ENCODE peak calls at places on chromosomes 3 and 15, in eight cellular contexts. One of them, this sample, is unnamed.

GRCh38 chr3:101303836-101304235 is 16.5 kb downstream of the IMPG2 start:
- DNase-seq in psoas muscle: no peak
- DNase-seq in Calu3: no peak
- DNase-seq in HCEC 1CT: no peak
- DNase-seq in nucleus accumbens: no peak
- DNase-seq in HFF-Myc: no peak
- DNase-seq in sciatic nerve: no peak
- DNase-seq in HTR-8/SVneo: no peak
- DNase-seq in this sample: no peak

GRCh38 chr3:132352556-132353143 is 35.4 kb downstream of the ACP3 start:
- DNase-seq in psoas muscle: no peak
- DNase-seq in Calu3: peak; percentile 84
- DNase-seq in HCEC 1CT: peak; percentile 73
- DNase-seq in nucleus accumbens: peak; percentile 2
- DNase-seq in HFF-Myc: peak; percentile 65
- DNase-seq in sciatic nerve: peak; percentile 80
- DNase-seq in HTR-8/SVneo: peak; percentile 67
- DNase-seq in this sample: peak; percentile 46

GRCh38 chr3:61777483-61777882 is 216.1 kb downstream of the PTPRG start:
- DNase-seq in psoas muscle: no peak
- DNase-seq in Calu3: no peak
- DNase-seq in HCEC 1CT: no peak
- DNase-seq in nucleus accumbens: no peak
- DNase-seq in HFF-Myc: no peak
- DNase-seq in sciatic nerve: no peak
- DNase-seq in HTR-8/SVneo: no peak
- DNase-seq in this sample: no peak

GRCh38 chr3:144106970-144107369 is 135.3 kb downstream of the DIPK2A start:
- DNase-seq in psoas muscle: no peak
- DNase-seq in Calu3: no peak
- DNase-seq in HCEC 1CT: no peak
- DNase-seq in nucleus accumbens: no peak
- DNase-seq in HFF-Myc: no peak
- DNase-seq in sciatic nerve: no peak
- DNase-seq in HTR-8/SVneo: no peak
- DNase-seq in this sample: no peak

GRCh38 chr3:45218578-45219390 is 7.3 kb downstream of the TMEM158 start:
- DNase-seq in psoas muscle: no peak
- DNase-seq in Calu3: no peak
- DNase-seq in HCEC 1CT: peak; percentile 87
- DNase-seq in nucleus accumbens: no peak
- DNase-seq in HFF-Myc: peak; percentile 52
- DNase-seq in sciatic nerve: no peak
- DNase-seq in HTR-8/SVneo: no peak
- DNase-seq in this sample: peak; percentile 68

GRCh38 chr3:194983121-194983520 is 287.8 kb downstream of the XXYLT1 start:
- DNase-seq in psoas muscle: no peak
- DNase-seq in Calu3: no peak
- DNase-seq in HCEC 1CT: no peak
- DNase-seq in nucleus accumbens: no peak
- DNase-seq in HFF-Myc: no peak
- DNase-seq in sciatic nerve: no peak
- DNase-seq in HTR-8/SVneo: no peak
- DNase-seq in this sample: no peak

GRCh38 chr3:9386060-9386459 is 11.4 kb upstream of the SETD5 start:
- DNase-seq in psoas muscle: no peak
- DNase-seq in Calu3: no peak
- DNase-seq in HCEC 1CT: no peak
- DNase-seq in nucleus accumbens: no peak
- DNase-seq in HFF-Myc: no peak
- DNase-seq in sciatic nerve: no peak
- DNase-seq in HTR-8/SVneo: no peak
- DNase-seq in this sample: no peak

GRCh38 chr3:151293127-151293526 is 14.8 kb upstream of the P2RY14 start:
- DNase-seq in psoas muscle: no peak
- DNase-seq in Calu3: no peak
- DNase-seq in HCEC 1CT: no peak
- DNase-seq in nucleus accumbens: no peak
- DNase-seq in HFF-Myc: no peak
- DNase-seq in sciatic nerve: no peak
- DNase-seq in HTR-8/SVneo: no peak
- DNase-seq in this sample: no peak

GRCh38 chr15:68672781-68673205 is 94.0 kb downstream of the CORO2B start:
- DNase-seq in psoas muscle: no peak
- DNase-seq in Calu3: no peak
- DNase-seq in HCEC 1CT: peak; percentile 35
- DNase-seq in nucleus accumbens: no peak
- DNase-seq in HFF-Myc: no peak
- DNase-seq in sciatic nerve: peak; percentile 51
- DNase-seq in HTR-8/SVneo: peak; percentile 48
- DNase-seq in this sample: no peak

GRCh38 chr3:123038751-123039150 is 11.2 kb upstream of the SEMA5B start:
- DNase-seq in psoas muscle: no peak
- DNase-seq in Calu3: no peak
- DNase-seq in HCEC 1CT: no peak
- DNase-seq in nucleus accumbens: no peak
- DNase-seq in HFF-Myc: no peak
- DNase-seq in sciatic nerve: no peak
- DNase-seq in HTR-8/SVneo: no peak
- DNase-seq in this sample: no peak

GRCh38 chr15:35697549-35698299 is 151.8 kb upstream of the DPH6 start:
- DNase-seq in psoas muscle: no peak
- DNase-seq in Calu3: no peak
- DNase-seq in HCEC 1CT: peak; percentile 72
- DNase-seq in nucleus accumbens: no peak
- DNase-seq in HFF-Myc: peak; percentile 25
- DNase-seq in sciatic nerve: no peak
- DNase-seq in HTR-8/SVneo: no peak
- DNase-seq in this sample: peak; percentile 53

GRCh38 chr3:117844676-117845075 is 1135.1 kb downstream of the TUSC7 start:
- DNase-seq in psoas muscle: no peak
- DNase-seq in Calu3: no peak
- DNase-seq in HCEC 1CT: no peak
- DNase-seq in nucleus accumbens: no peak
- DNase-seq in HFF-Myc: no peak
- DNase-seq in sciatic nerve: no peak
- DNase-seq in HTR-8/SVneo: no peak
- DNase-seq in this sample: no peak

GRCh38 chr3:196115678-196116083 is 33.8 kb upstream of the TFRC start:
- DNase-seq in psoas muscle: no peak
- DNase-seq in Calu3: no peak
- DNase-seq in HCEC 1CT: no peak
- DNase-seq in nucleus accumbens: no peak
- DNase-seq in HFF-Myc: no peak
- DNase-seq in sciatic nerve: no peak
- DNase-seq in HTR-8/SVneo: no peak
- DNase-seq in this sample: no peak

GRCh38 chr3:179116816-179117215 is 31.3 kb upstream of the PIK3CA start:
- DNase-seq in psoas muscle: no peak
- DNase-seq in Calu3: no peak
- DNase-seq in HCEC 1CT: no peak
- DNase-seq in nucleus accumbens: no peak
- DNase-seq in HFF-Myc: no peak
- DNase-seq in sciatic nerve: no peak
- DNase-seq in HTR-8/SVneo: no peak
- DNase-seq in this sample: no peak

GRCh38 chr3:29057326-29057725 is 223.5 kb upstream of the RBMS3 start:
- DNase-seq in psoas muscle: no peak
- DNase-seq in Calu3: no peak
- DNase-seq in HCEC 1CT: no peak
- DNase-seq in nucleus accumbens: no peak
- DNase-seq in HFF-Myc: no peak
- DNase-seq in sciatic nerve: no peak
- DNase-seq in HTR-8/SVneo: no peak
- DNase-seq in this sample: no peak

GRCh38 chr15:101490922-101491738 is 1.6 kb upstream of the PCSK6 start:
- DNase-seq in psoas muscle: no peak
- DNase-seq in Calu3: no peak
- DNase-seq in HCEC 1CT: no peak
- DNase-seq in nucleus accumbens: no peak
- DNase-seq in HFF-Myc: no peak
- DNase-seq in sciatic nerve: no peak
- DNase-seq in HTR-8/SVneo: no peak
- DNase-seq in this sample: no peak

GRCh38 chr3:151925876-151926275 is 52.4 kb downstream of the SUCNR1 start:
- DNase-seq in psoas muscle: no peak
- DNase-seq in Calu3: peak; percentile 8
- DNase-seq in HCEC 1CT: peak; percentile 78
- DNase-seq in nucleus accumbens: no peak
- DNase-seq in HFF-Myc: peak; percentile 77
- DNase-seq in sciatic nerve: no peak
- DNase-seq in HTR-8/SVneo: peak; percentile 57
- DNase-seq in this sample: peak; percentile 64

GRCh38 chr3:133988631-133989161 is 41.0 kb downstream of the SLCO2A1 start:
- DNase-seq in psoas muscle: no peak
- DNase-seq in Calu3: no peak
- DNase-seq in HCEC 1CT: no peak
- DNase-seq in nucleus accumbens: no peak
- DNase-seq in HFF-Myc: no peak
- DNase-seq in sciatic nerve: peak; percentile 21
- DNase-seq in HTR-8/SVneo: no peak
- DNase-seq in this sample: no peak

GRCh38 chr15:92079047-92079446 is 225.5 kb downstream of the SLCO3A1 start:
- DNase-seq in psoas muscle: no peak
- DNase-seq in Calu3: peak; percentile 27
- DNase-seq in HCEC 1CT: no peak
- DNase-seq in nucleus accumbens: no peak
- DNase-seq in HFF-Myc: no peak
- DNase-seq in sciatic nerve: no peak
- DNase-seq in HTR-8/SVneo: no peak
- DNase-seq in this sample: no peak

GRCh38 chr15:52144656-52145055 is 32.1 kb upstream of the BCL2L10 start:
- DNase-seq in psoas muscle: no peak
- DNase-seq in Calu3: no peak
- DNase-seq in HCEC 1CT: peak; percentile 20
- DNase-seq in nucleus accumbens: no peak
- DNase-seq in HFF-Myc: no peak
- DNase-seq in sciatic nerve: no peak
- DNase-seq in HTR-8/SVneo: peak; percentile 24
- DNase-seq in this sample: peak; percentile 57

GRCh38 chr3:173823911-173824460 is 426.4 kb downstream of the NLGN1 start:
- DNase-seq in psoas muscle: no peak
- DNase-seq in Calu3: no peak
- DNase-seq in HCEC 1CT: no peak
- DNase-seq in nucleus accumbens: no peak
- DNase-seq in HFF-Myc: no peak
- DNase-seq in sciatic nerve: no peak
- DNase-seq in HTR-8/SVneo: no peak
- DNase-seq in this sample: no peak

GRCh38 chr3:189513281-189514151 is 117.7 kb upstream of the TP63 start:
- DNase-seq in psoas muscle: no peak
- DNase-seq in Calu3: peak; percentile 60
- DNase-seq in HCEC 1CT: no peak
- DNase-seq in nucleus accumbens: no peak
- DNase-seq in HFF-Myc: no peak
- DNase-seq in sciatic nerve: no peak
- DNase-seq in HTR-8/SVneo: no peak
- DNase-seq in this sample: no peak

GRCh38 chr3:65516998-65517397 is 521.7 kb downstream of the MAGI1 start:
- DNase-seq in psoas muscle: no peak
- DNase-seq in Calu3: no peak
- DNase-seq in HCEC 1CT: no peak
- DNase-seq in nucleus accumbens: no peak
- DNase-seq in HFF-Myc: no peak
- DNase-seq in sciatic nerve: no peak
- DNase-seq in HTR-8/SVneo: no peak
- DNase-seq in this sample: no peak

GRCh38 chr15:64596701-64597468 is 136.5 kb downstream of the ZNF609 start:
- DNase-seq in psoas muscle: no peak
- DNase-seq in Calu3: no peak
- DNase-seq in HCEC 1CT: peak; percentile 29
- DNase-seq in nucleus accumbens: no peak
- DNase-seq in HFF-Myc: peak; percentile 24
- DNase-seq in sciatic nerve: no peak
- DNase-seq in HTR-8/SVneo: peak; percentile 21
- DNase-seq in this sample: peak; percentile 42

GRCh38 chr15:71409541-71409940 is 294.3 kb downstream of the THSD4 start:
- DNase-seq in psoas muscle: no peak
- DNase-seq in Calu3: no peak
- DNase-seq in HCEC 1CT: no peak
- DNase-seq in nucleus accumbens: no peak
- DNase-seq in HFF-Myc: no peak
- DNase-seq in sciatic nerve: no peak
- DNase-seq in HTR-8/SVneo: no peak
- DNase-seq in this sample: no peak

GRCh38 chr15:59998256-59999063 is 5.7 kb upstream of the FOXB1 start:
- DNase-seq in psoas muscle: no peak
- DNase-seq in Calu3: no peak
- DNase-seq in HCEC 1CT: no peak
- DNase-seq in nucleus accumbens: no peak
- DNase-seq in HFF-Myc: no peak
- DNase-seq in sciatic nerve: no peak
- DNase-seq in HTR-8/SVneo: no peak
- DNase-seq in this sample: no peak

GRCh38 chr15:40776537-40777141 is 6.9 kb downstream of the C15orf62 start:
- DNase-seq in psoas muscle: peak; percentile 73
- DNase-seq in Calu3: peak; percentile 46
- DNase-seq in HCEC 1CT: no peak
- DNase-seq in nucleus accumbens: no peak
- DNase-seq in HFF-Myc: no peak
- DNase-seq in sciatic nerve: no peak
- DNase-seq in HTR-8/SVneo: no peak
- DNase-seq in this sample: no peak

GRCh38 chr15:36748743-36749142 is 169.3 kb downstream of the CDIN1 start:
- DNase-seq in psoas muscle: no peak
- DNase-seq in Calu3: no peak
- DNase-seq in HCEC 1CT: no peak
- DNase-seq in nucleus accumbens: no peak
- DNase-seq in HFF-Myc: no peak
- DNase-seq in sciatic nerve: no peak
- DNase-seq in HTR-8/SVneo: no peak
- DNase-seq in this sample: no peak

This sample was measured in SJSA1.